ENCODE peak calls at places on chromosomes 12 and 14, in eight cellular contexts. One of them, this sample, is unnamed.

GRCh38 chr12:202081-202731 is 11.8 kb downstream of the SLC6A12 start:
- DNase-seq in tibial nerve: no peak
- DNase-seq in CD4-positive, alpha-beta T cell: no peak
- DNase-seq in neural progenitor cell: peak
- DNase-seq in OCI-LY7: no peak
- DNase-seq in fibroblast of pulmonary artery: no peak
- DNase-seq in GM20000: no peak
- DNase-seq in transverse colon: no peak
- DNase-seq in this sample: no peak

GRCh38 chr14:58104808-58105207 is 47.2 kb downstream of the ARMH4 start:
- DNase-seq in tibial nerve: no peak
- DNase-seq in CD4-positive, alpha-beta T cell: no peak
- DNase-seq in neural progenitor cell: no peak
- DNase-seq in OCI-LY7: no peak
- DNase-seq in fibroblast of pulmonary artery: peak
- DNase-seq in GM20000: no peak
- DNase-seq in transverse colon: no peak
- DNase-seq in this sample: no peak

GRCh38 chr12:80200414-80200813 is 101.1 kb downstream of the OTOGL start:
- DNase-seq in tibial nerve: no peak
- DNase-seq in CD4-positive, alpha-beta T cell: no peak
- DNase-seq in neural progenitor cell: no peak
- DNase-seq in OCI-LY7: no peak
- DNase-seq in fibroblast of pulmonary artery: no peak
- DNase-seq in GM20000: no peak
- DNase-seq in transverse colon: no peak
- DNase-seq in this sample: no peak

GRCh38 chr12:24600996-24601395 is 347.9 kb downstream of the BCAT1 start:
- DNase-seq in tibial nerve: no peak
- DNase-seq in CD4-positive, alpha-beta T cell: no peak
- DNase-seq in neural progenitor cell: no peak
- DNase-seq in OCI-LY7: peak
- DNase-seq in fibroblast of pulmonary artery: peak
- DNase-seq in GM20000: no peak
- DNase-seq in transverse colon: no peak
- DNase-seq in this sample: no peak

GRCh38 chr14:90742709-90743108 is 73.5 kb downstream of the TTC7B start:
- DNase-seq in tibial nerve: no peak
- DNase-seq in CD4-positive, alpha-beta T cell: no peak
- DNase-seq in neural progenitor cell: no peak
- DNase-seq in OCI-LY7: no peak
- DNase-seq in fibroblast of pulmonary artery: no peak
- DNase-seq in GM20000: no peak
- DNase-seq in transverse colon: no peak
- DNase-seq in this sample: no peak

GRCh38 chr12:111838353-111838752 is 3.7 kb upstream of the MAPKAPK5 start:
- DNase-seq in tibial nerve: no peak
- DNase-seq in CD4-positive, alpha-beta T cell: no peak
- DNase-seq in neural progenitor cell: no peak
- DNase-seq in OCI-LY7: no peak
- DNase-seq in fibroblast of pulmonary artery: no peak
- DNase-seq in GM20000: no peak
- DNase-seq in transverse colon: no peak
- DNase-seq in this sample: no peak

GRCh38 chr12:114384746-114385145 is 21.2 kb downstream of the TBX5 start:
- DNase-seq in tibial nerve: no peak
- DNase-seq in CD4-positive, alpha-beta T cell: no peak
- DNase-seq in neural progenitor cell: no peak
- DNase-seq in OCI-LY7: no peak
- DNase-seq in fibroblast of pulmonary artery: peak
- DNase-seq in GM20000: no peak
- DNase-seq in transverse colon: no peak
- DNase-seq in this sample: no peak

GRCh38 chr14:60775296-60775695 is 40.7 kb downstream of the MNAT1 start:
- DNase-seq in tibial nerve: no peak
- DNase-seq in CD4-positive, alpha-beta T cell: no peak
- DNase-seq in neural progenitor cell: no peak
- DNase-seq in OCI-LY7: no peak
- DNase-seq in fibroblast of pulmonary artery: peak
- DNase-seq in GM20000: no peak
- DNase-seq in transverse colon: no peak
- DNase-seq in this sample: no peak

GRCh38 chr12:19959353-19959752 is 409.0 kb upstream of the PDE3A start:
- DNase-seq in tibial nerve: no peak
- DNase-seq in CD4-positive, alpha-beta T cell: no peak
- DNase-seq in neural progenitor cell: no peak
- DNase-seq in OCI-LY7: no peak
- DNase-seq in fibroblast of pulmonary artery: peak
- DNase-seq in GM20000: no peak
- DNase-seq in transverse colon: no peak
- DNase-seq in this sample: no peak

GRCh38 chr14:49585803-49586672 is at the start of gene RPS29:
- DNase-seq in tibial nerve: peak
- DNase-seq in CD4-positive, alpha-beta T cell: peak
- DNase-seq in neural progenitor cell: peak
- DNase-seq in OCI-LY7: peak
- DNase-seq in fibroblast of pulmonary artery: peak
- DNase-seq in GM20000: peak
- DNase-seq in transverse colon: peak
- DNase-seq in this sample: peak

GRCh38 chr14:61925043-61925442 is 162.8 kb downstream of the SNAPC1 start:
- DNase-seq in tibial nerve: no peak
- DNase-seq in CD4-positive, alpha-beta T cell: no peak
- DNase-seq in neural progenitor cell: peak
- DNase-seq in OCI-LY7: peak
- DNase-seq in fibroblast of pulmonary artery: peak
- DNase-seq in GM20000: peak
- DNase-seq in transverse colon: no peak
- DNase-seq in this sample: no peak

GRCh38 chr12:121787063-121787774 is 6.3 kb downstream of the RHOF start:
- DNase-seq in tibial nerve: no peak
- DNase-seq in CD4-positive, alpha-beta T cell: peak
- DNase-seq in neural progenitor cell: no peak
- DNase-seq in OCI-LY7: no peak
- DNase-seq in fibroblast of pulmonary artery: no peak
- DNase-seq in GM20000: no peak
- DNase-seq in transverse colon: peak
- DNase-seq in this sample: no peak

GRCh38 chr12:78181544-78182162 is 351.0 kb downstream of the NAV3 start:
- DNase-seq in tibial nerve: no peak
- DNase-seq in CD4-positive, alpha-beta T cell: no peak
- DNase-seq in neural progenitor cell: peak
- DNase-seq in OCI-LY7: peak
- DNase-seq in fibroblast of pulmonary artery: peak
- DNase-seq in GM20000: no peak
- DNase-seq in transverse colon: peak
- DNase-seq in this sample: peak

GRCh38 chr14:91249841-91250616 is 5.5 kb upstream of the GPR68 start:
- DNase-seq in tibial nerve: no peak
- DNase-seq in CD4-positive, alpha-beta T cell: no peak
- DNase-seq in neural progenitor cell: peak
- DNase-seq in OCI-LY7: peak
- DNase-seq in fibroblast of pulmonary artery: no peak
- DNase-seq in GM20000: peak
- DNase-seq in transverse colon: peak
- DNase-seq in this sample: no peak

GRCh38 chr14:93953739-93954515 is 22.4 kb downstream of the ASB2 start:
- DNase-seq in tibial nerve: no peak
- DNase-seq in CD4-positive, alpha-beta T cell: no peak
- DNase-seq in neural progenitor cell: no peak
- DNase-seq in OCI-LY7: no peak
- DNase-seq in fibroblast of pulmonary artery: no peak
- DNase-seq in GM20000: no peak
- DNase-seq in transverse colon: no peak
- DNase-seq in this sample: no peak

GRCh38 chr14:56379956-56380355 is 199.6 kb upstream of the TMEM260 start:
- DNase-seq in tibial nerve: peak
- DNase-seq in CD4-positive, alpha-beta T cell: no peak
- DNase-seq in neural progenitor cell: no peak
- DNase-seq in OCI-LY7: no peak
- DNase-seq in fibroblast of pulmonary artery: peak
- DNase-seq in GM20000: no peak
- DNase-seq in transverse colon: no peak
- DNase-seq in this sample: no peak

GRCh38 chr14:102811254-102811963 is 34.2 kb downstream of the TRAF3 start:
- DNase-seq in tibial nerve: no peak
- DNase-seq in CD4-positive, alpha-beta T cell: no peak
- DNase-seq in neural progenitor cell: no peak
- DNase-seq in OCI-LY7: no peak
- DNase-seq in fibroblast of pulmonary artery: no peak
- DNase-seq in GM20000: no peak
- DNase-seq in transverse colon: no peak
- DNase-seq in this sample: no peak

GRCh38 chr12:123089631-123090353 is 61.1 kb downstream of the PITPNM2 start:
- DNase-seq in tibial nerve: no peak
- DNase-seq in CD4-positive, alpha-beta T cell: no peak
- DNase-seq in neural progenitor cell: no peak
- DNase-seq in OCI-LY7: no peak
- DNase-seq in fibroblast of pulmonary artery: peak
- DNase-seq in GM20000: no peak
- DNase-seq in transverse colon: no peak
- DNase-seq in this sample: no peak

GRCh38 chr12:67517181-67517887 is 131.2 kb upstream of the DYRK2 start:
- DNase-seq in tibial nerve: peak
- DNase-seq in CD4-positive, alpha-beta T cell: no peak
- DNase-seq in neural progenitor cell: no peak
- DNase-seq in OCI-LY7: no peak
- DNase-seq in fibroblast of pulmonary artery: peak
- DNase-seq in GM20000: no peak
- DNase-seq in transverse colon: peak
- DNase-seq in this sample: no peak

GRCh38 chr12:111298583-111299436 is 70.1 kb downstream of the PHETA1 start:
- DNase-seq in tibial nerve: peak
- DNase-seq in CD4-positive, alpha-beta T cell: peak
- DNase-seq in neural progenitor cell: peak
- DNase-seq in OCI-LY7: peak
- DNase-seq in fibroblast of pulmonary artery: peak
- DNase-seq in GM20000: peak
- DNase-seq in transverse colon: peak
- DNase-seq in this sample: peak

GRCh38 chr14:99288948-99289347 is 17.0 kb upstream of the BCL11B start:
- DNase-seq in tibial nerve: no peak
- DNase-seq in CD4-positive, alpha-beta T cell: no peak
- DNase-seq in neural progenitor cell: no peak
- DNase-seq in OCI-LY7: no peak
- DNase-seq in fibroblast of pulmonary artery: no peak
- DNase-seq in GM20000: no peak
- DNase-seq in transverse colon: no peak
- DNase-seq in this sample: no peak

GRCh38 chr12:49059385-49060232 is 985 bp downstream of the KMT2D start:
- DNase-seq in tibial nerve: no peak
- DNase-seq in CD4-positive, alpha-beta T cell: no peak
- DNase-seq in neural progenitor cell: peak
- DNase-seq in OCI-LY7: peak
- DNase-seq in fibroblast of pulmonary artery: peak
- DNase-seq in GM20000: peak
- DNase-seq in transverse colon: peak
- DNase-seq in this sample: no peak

GRCh38 chr14:35416108-35416750 is 11.7 kb upstream of the NFKBIA start:
- DNase-seq in tibial nerve: no peak
- DNase-seq in CD4-positive, alpha-beta T cell: peak
- DNase-seq in neural progenitor cell: no peak
- DNase-seq in OCI-LY7: no peak
- DNase-seq in fibroblast of pulmonary artery: no peak
- DNase-seq in GM20000: peak
- DNase-seq in transverse colon: peak
- DNase-seq in this sample: no peak

GRCh38 chr14:26394114-26394855 is 203.5 kb downstream of the NOVA1 start:
- DNase-seq in tibial nerve: no peak
- DNase-seq in CD4-positive, alpha-beta T cell: no peak
- DNase-seq in neural progenitor cell: peak
- DNase-seq in OCI-LY7: no peak
- DNase-seq in fibroblast of pulmonary artery: peak
- DNase-seq in GM20000: no peak
- DNase-seq in transverse colon: peak
- DNase-seq in this sample: no peak

GRCh38 chr12:100926669-100927248 is 132.2 kb downstream of the ANO4 start:
- DNase-seq in tibial nerve: no peak
- DNase-seq in CD4-positive, alpha-beta T cell: no peak
- DNase-seq in neural progenitor cell: peak
- DNase-seq in OCI-LY7: no peak
- DNase-seq in fibroblast of pulmonary artery: peak
- DNase-seq in GM20000: no peak
- DNase-seq in transverse colon: peak
- DNase-seq in this sample: peak
- TF ChIP-seq CTCF in tibial nerve: no peak
- TF ChIP-seq CTCF in CD4-positive, alpha-beta T cell: no peak
- TF ChIP-seq CTCF in neural progenitor cell: peak
- TF ChIP-seq CTCF in OCI-LY7: peak
- TF ChIP-seq CTCF in fibroblast of pulmonary artery: peak
- TF ChIP-seq CTCF in GM20000: no peak
- TF ChIP-seq CTCF in transverse colon: no peak
- TF ChIP-seq CTCF in this sample: peak

GRCh38 chr12:62738105-62738504 is 196.8 kb downstream of the PPM1H start:
- DNase-seq in tibial nerve: no peak
- DNase-seq in CD4-positive, alpha-beta T cell: no peak
- DNase-seq in neural progenitor cell: no peak
- DNase-seq in OCI-LY7: no peak
- DNase-seq in fibroblast of pulmonary artery: no peak
- DNase-seq in GM20000: no peak
- DNase-seq in transverse colon: no peak
- DNase-seq in this sample: no peak
- TF ChIP-seq CTCF in tibial nerve: no peak
- TF ChIP-seq CTCF in CD4-positive, alpha-beta T cell: no peak
- TF ChIP-seq CTCF in neural progenitor cell: no peak
- TF ChIP-seq CTCF in OCI-LY7: no peak
- TF ChIP-seq CTCF in fibroblast of pulmonary artery: no peak
- TF ChIP-seq CTCF in GM20000: no peak
- TF ChIP-seq CTCF in transverse colon: no peak
- TF ChIP-seq CTCF in this sample: no peak

GRCh38 chr12:27186240-27186839 is 57.7 kb upstream of the STK38L start:
- DNase-seq in tibial nerve: no peak
- DNase-seq in CD4-positive, alpha-beta T cell: no peak
- DNase-seq in neural progenitor cell: no peak
- DNase-seq in OCI-LY7: no peak
- DNase-seq in fibroblast of pulmonary artery: no peak
- DNase-seq in GM20000: no peak
- DNase-seq in transverse colon: no peak
- DNase-seq in this sample: no peak
- TF ChIP-seq CTCF in tibial nerve: no peak
- TF ChIP-seq CTCF in CD4-positive, alpha-beta T cell: no peak
- TF ChIP-seq CTCF in neural progenitor cell: no peak
- TF ChIP-seq CTCF in OCI-LY7: no peak
- TF ChIP-seq CTCF in fibroblast of pulmonary artery: no peak
- TF ChIP-seq CTCF in GM20000: no peak
- TF ChIP-seq CTCF in transverse colon: no peak
- TF ChIP-seq CTCF in this sample: no peak

GRCh38 chr14:100708349-100709217 is 18.1 kb upstream of the DLK1 start:
- DNase-seq in tibial nerve: peak
- DNase-seq in CD4-positive, alpha-beta T cell: no peak
- DNase-seq in neural progenitor cell: peak
- DNase-seq in OCI-LY7: no peak
- DNase-seq in fibroblast of pulmonary artery: peak
- DNase-seq in GM20000: no peak
- DNase-seq in transverse colon: peak
- DNase-seq in this sample: no peak
- TF ChIP-seq CTCF in tibial nerve: no peak
- TF ChIP-seq CTCF in CD4-positive, alpha-beta T cell: no peak
- TF ChIP-seq CTCF in neural progenitor cell: peak
- TF ChIP-seq CTCF in OCI-LY7: peak
- TF ChIP-seq CTCF in fibroblast of pulmonary artery: no peak
- TF ChIP-seq CTCF in GM20000: no peak
- TF ChIP-seq CTCF in transverse colon: no peak
- TF ChIP-seq CTCF in this sample: no peak

This sample was measured in neural crest cell.